ENCODE peak calls at places on chromosomes 4 and X, in five cellular contexts. F is upper lobe of right lung, I is fibroblast of mammary gland, P is BJ, D is Panc1. G is an unnamed sample.

GRCh38 chr4:39947963-39948362 is 29.7 kb downstream of the PDS5A start:
- DNase-seq in D (no peak), I (no peak), F (no peak), P (no peak), G (no peak)

GRCh38 chrX:11704725-11705495 is 39.2 kb upstream of the ARHGAP6 start:
- DNase-seq in F (no peak), I (peak), D (no peak), P (no peak), G (no peak)

GRCh38 chr4:167715176-167715575 is 377.2 kb upstream of the ANXA10 start:
- DNase-seq in D (no peak), I (no peak), P (no peak), F (no peak), G (no peak)

GRCh38 chrX:88424071-88424470 is 323.0 kb upstream of the CPXCR1 start:
- DNase-seq in P (no peak), I (no peak), F (no peak), D (no peak), G (no peak)

GRCh38 chr4:181319629-181320028 is 923.6 kb upstream of the TENM3 start:
- DNase-seq in P (no peak), F (no peak), D (no peak), I (no peak), G (no peak)

GRCh38 chr4:91936301-91936700 is 367.5 kb upstream of the GRID2 start:
- DNase-seq in F (no peak), P (no peak), I (no peak), D (no peak), G (no peak)

GRCh38 chr4:87118826-87119225 is 101.6 kb downstream of the KLHL8 start:
- DNase-seq in P (no peak), I (peak), D (no peak), F (no peak), G (peak)

GRCh38 chr4:125352521-125352920 is 37.8 kb downstream of the FAT4 start:
- DNase-seq in F (no peak), P (no peak), I (no peak), D (no peak), G (no peak)

GRCh38 chr4:156388826-156389225 is 435.2 kb upstream of the CTSO start:
- DNase-seq in P (no peak), I (peak), D (no peak), F (no peak), G (no peak)

GRCh38 chr4:180150818-180151217 is 2092.4 kb upstream of the TENM3 start:
- DNase-seq in F (no peak), P (no peak), D (no peak), I (no peak), G (no peak)

GRCh38 chrX:140091276-140091886 is 126.1 kb upstream of the CXorf66 start:
- DNase-seq in D (no peak), P (no peak), I (no peak), F (peak), G (no peak)

GRCh38 chr4:129037093-129037492 is 56.2 kb downstream of the SCLT1 start:
- DNase-seq in P (no peak), F (no peak), I (no peak), D (no peak), G (no peak)

GRCh38 chrX:100409316-100410082 is 574 bp downstream of the PCDH19 start:
- DNase-seq in D (no peak), F (no peak), P (no peak), I (peak), G (no peak)

GRCh38 chr4:102543030-102543505 is 41.9 kb downstream of the NFKB1 start:
- DNase-seq in P (no peak), D (no peak), F (no peak), I (no peak), G (no peak)

GRCh38 chr4:139779653-139780052 is 114.0 kb downstream of the MGST2 start:
- DNase-seq in P (no peak), D (no peak), F (no peak), I (no peak), G (no peak)

GRCh38 chr4:8159522-8160232 is 1.1 kb upstream of the ABLIM2 start:
- DNase-seq in I (no peak), P (no peak), D (no peak), F (no peak), G (no peak)

GRCh38 chrX:153689654-153690465 is 2.1 kb downstream of the SLC6A8 start:
- DNase-seq in F (no peak), P (no peak), D (no peak), I (no peak), G (no peak)

GRCh38 chrX:129876734-129877395 is 29.1 kb upstream of the UTP14A start:
- DNase-seq in I (peak), F (no peak), P (no peak), D (no peak), G (peak)

GRCh38 chrX:22273714-22274317 is 1.1 kb downstream of the CBLL2 start:
- DNase-seq in P (no peak), F (no peak), I (no peak), D (no peak), G (no peak)

GRCh38 chr4:7101692-7102515 is 34.0 kb upstream of the GRPEL1 start:
- DNase-seq in P (no peak), F (peak), D (no peak), I (peak), G (no peak)
- H3K4me3 ChIP-seq in P (peak), F (peak), D (peak), I (peak), G (peak)

GRCh38 chr4:119526786-119527550 is 101.6 kb downstream of the PDE5A start:
- DNase-seq in P (no peak), F (no peak), I (no peak), D (no peak), G (no peak)
- TF ChIP-seq CTCF in P (no peak), F (no peak), I (no peak), D (no peak), G (no peak)

DNA sequence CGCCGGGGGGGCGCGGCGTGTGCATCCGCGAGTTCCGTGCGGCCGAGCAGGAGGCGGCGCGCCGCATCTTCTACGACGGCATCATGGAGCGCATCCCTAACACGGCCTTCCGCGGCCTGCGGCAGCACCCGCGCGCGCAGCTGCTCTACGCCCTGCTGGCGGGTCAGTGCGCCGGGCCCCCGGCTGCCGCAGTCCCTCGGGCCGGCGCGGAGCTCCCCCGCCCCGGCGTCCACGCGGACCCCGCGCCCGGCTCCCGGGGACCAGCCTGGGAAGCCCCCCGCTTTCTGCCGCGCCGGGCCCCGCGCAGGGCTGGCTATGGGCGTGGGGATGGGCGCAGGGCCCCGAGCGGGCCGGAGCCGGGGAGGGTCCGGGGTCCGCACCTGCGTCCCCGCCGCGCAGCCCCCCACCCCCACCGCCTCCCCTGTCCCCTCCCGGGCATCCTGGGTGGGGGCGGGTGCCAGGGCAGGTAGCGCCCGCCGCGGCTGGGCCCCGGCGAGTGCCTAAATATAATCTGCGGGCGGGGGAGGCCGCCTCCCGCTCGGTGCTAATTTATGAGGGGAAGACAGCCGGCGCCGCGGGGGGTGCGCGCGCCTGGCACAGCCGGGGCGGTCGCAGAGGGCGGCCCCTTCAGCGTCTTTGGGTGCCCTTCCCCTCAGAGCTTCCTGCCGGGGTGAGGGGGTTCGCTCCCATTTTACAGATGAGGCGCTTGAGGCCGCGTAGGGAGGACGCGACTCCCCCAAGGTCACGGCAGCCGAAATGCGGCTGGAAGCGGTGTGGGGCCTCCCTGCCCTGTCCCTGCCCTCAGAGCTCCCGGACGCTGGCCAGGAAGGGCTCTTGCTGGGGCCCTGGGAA is 825 bp downstream of the NAT8L start:
- DNase-seq in D (no peak), F (no peak), I (peak), P (no peak), G (no peak)
- H3K4me3 ChIP-seq in D (peak), F (no peak), I (no peak), P (no peak), G (no peak)

GRCh38 chr4:127421418-127421817 is 211.3 kb upstream of the INTU start:
- DNase-seq in I (peak), D (no peak), P (no peak), F (no peak), G (no peak)
- TF ChIP-seq CTCF in I (no peak), D (no peak), P (no peak), F (no peak), G (no peak)

GRCh38 chrX:53440631-53441517 is 6.7 kb upstream of the HSD17B10 start:
- DNase-seq in P (no peak), D (no peak), I (peak), F (peak), G (no peak)

GRCh38 chrX:53441531-53442321 is 7.6 kb upstream of the HSD17B10 start:
- DNase-seq in P (no peak), I (peak), F (peak), D (no peak), G (peak)

GRCh38 chrX:53438832-53439230 is 4.7 kb upstream of the HSD17B10 start:
- DNase-seq in D (no peak), P (no peak), I (no peak), F (no peak), G (no peak)

GRCh38 chrX:53440101-53440500 is 5.9 kb upstream of the HSD17B10 start:
- DNase-seq in D (no peak), P (no peak), I (no peak), F (no peak), G (no peak)

DNA sequence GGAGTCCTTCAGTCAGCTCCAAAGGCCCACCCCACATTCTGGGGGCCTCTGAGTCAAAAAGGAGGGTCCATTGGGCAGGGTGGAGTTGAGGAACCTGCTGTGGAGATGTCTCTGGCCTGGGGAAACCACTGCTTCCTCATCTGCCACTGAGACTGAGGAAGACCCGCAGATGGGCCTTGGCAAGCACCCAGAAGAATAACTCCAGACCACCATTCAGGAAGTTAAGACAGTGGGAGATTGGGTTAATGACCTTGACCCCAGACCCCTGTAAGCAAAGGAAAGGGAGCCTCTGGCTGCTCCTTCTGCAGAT is 8.1 kb upstream of the HSD17B10 start:
- DNase-seq in P (no peak), F (no peak), I (no peak), D (no peak), G (no peak)
- H3K4me3 ChIP-seq in P (no peak), F (no peak), I (no peak), D (peak), G (no peak)

DNA sequence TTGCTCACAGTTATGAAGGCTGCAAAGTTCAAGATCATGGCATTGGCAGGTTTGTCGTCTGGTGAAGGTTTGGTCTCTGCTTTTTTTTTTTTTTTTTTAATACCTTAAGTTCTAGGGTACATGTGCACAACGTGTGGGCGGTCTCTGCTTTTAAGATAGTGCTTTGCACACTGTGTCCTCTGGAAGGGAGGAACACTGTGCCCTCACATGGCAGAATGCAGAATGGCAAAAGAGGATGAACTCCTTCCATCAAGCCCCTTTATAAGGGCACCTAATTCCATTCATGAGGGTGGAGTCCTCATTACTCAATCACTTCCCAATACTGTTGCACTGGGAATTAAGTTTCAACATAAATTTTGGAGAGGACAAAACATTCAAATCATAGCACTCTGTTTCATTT is 101.4 kb downstream of the GLRA2 start:
- DNase-seq in P (no peak), F (no peak), I (no peak), D (no peak), G (no peak)
- TF ChIP-seq CTCF in P (no peak), F (no peak), I (no peak), D (no peak), G (no peak)

GRCh38 chr4:110612631-110613269 is 10.1 kb downstream of the PITX2 start:
- DNase-seq in P (no peak), F (no peak), I (no peak), D (no peak), G (no peak)
- H3K4me3 ChIP-seq in P (no peak), F (no peak), I (no peak), D (no peak), G (no peak)